ENCODE peak calls at places on chromosomes 4 and X, in ten cellular contexts. L is SK-MEL-5; K is NCI-H2029; U is NCI-H748 treated with DMSO at 0.1 percent for 48 hours; I is left lung; N is NCI-H446; H is activated T-helper 1 cell treated with anti-CD3 and anti-CD28 coated beads, Interleukin-12 subunit alpha, Interleukin-12 subunit beta, Interleukin-2, Interleukin-4 antibody, amounts not matched to agents 30 ng/mL and 10 ng/mL and 1 ng/mL, durations not matched to agents 14 hours and 24 hours and 36 hours; B is heart left ventricle; J is SW480; F is fibroblast of mammary gland. E is an unnamed sample.

GRCh38 chr4:77917075-77917474 is 54.4 kb downstream of the MRPL1 start:
- DNase-seq in L (no peak), K (peak; percentile 79), U (peak; percentile 85), I (no peak), N (no peak), H (no peak), B (no peak), J (no peak), F (no peak), E (no peak)

GRCh38 chrX:13215729-13216128 is 104.1 kb downstream of the ATXN3L start:
- DNase-seq in L (no peak), K (no peak), U (no peak), I (no peak), N (peak; percentile 59), H (no peak), B (no peak), J (no peak), F (peak; percentile 59), E (no peak)

GRCh38 chr4:22514001-22514400 is 1.9 kb downstream of the ADGRA3 start:
- DNase-seq in L (peak; percentile 23), K (no peak), U (no peak), I (no peak), N (no peak), H (no peak), B (no peak), J (peak; percentile 55), F (peak; percentile 83), E (no peak)

GRCh38 chr4:18166925-18167324 is 145.4 kb upstream of the LCORL start:
- DNase-seq in L (no peak), K (no peak), U (no peak), I (no peak), N (no peak), H (no peak), B (no peak), J (no peak), F (no peak), E (no peak)

GRCh38 chr4:76538296-76538695 is 103.3 kb downstream of the SHROOM3 start:
- DNase-seq in L (no peak), K (no peak), U (no peak), I (no peak), N (no peak), H (no peak), B (no peak), J (no peak), F (no peak), E (no peak)

GRCh38 chr4:101835121-101835904 is 44.8 kb downstream of the BANK1 start:
- DNase-seq in L (peak; percentile 59), K (peak; percentile 55), U (peak; percentile 44), I (no peak), N (peak; percentile 73), H (no peak), B (no peak), J (no peak), F (peak; percentile 75), E (no peak)

GRCh38 chrX:42176790-42177189 is 253.4 kb upstream of the CASK start:
- DNase-seq in L (peak; percentile 1), K (no peak), U (no peak), I (no peak), N (peak; percentile 2), H (no peak), B (no peak), J (no peak), F (no peak), E (no peak)

GRCh38 chrX:120560842-120561633 is at the start of gene CUL4B:
- DNase-seq in L (peak; percentile 94), K (peak; percentile 89), U (peak; percentile 99), I (peak; percentile 94), N (peak; percentile 91), H (peak; percentile 89), B (peak; percentile 93), J (peak; percentile 92), F (peak; percentile 93), E (peak; percentile 95)

GRCh38 chr4:148141536-148141935 is 300.7 kb downstream of the NR3C2 start:
- DNase-seq in L (no peak), K (no peak), U (no peak), I (no peak), N (no peak), H (no peak), B (no peak), J (no peak), F (no peak), E (no peak)

GRCh38 chrX:134717698-134718328 is 59.5 kb upstream of the PLAC1 start:
- DNase-seq in L (no peak), K (no peak), U (no peak), I (no peak), N (peak; percentile 14), H (no peak), B (no peak), J (no peak), F (peak; percentile 68), E (no peak)

GRCh38 chrX:132023896-132024386 is 839 bp downstream of the STK26 start:
- DNase-seq in L (peak; percentile 1), K (no peak), U (no peak), I (peak; percentile 36), N (no peak), H (peak; percentile 38), B (no peak), J (peak; percentile 59), F (peak; percentile 17), E (peak; percentile 69)

GRCh38 chr4:94525993-94526740 is 74.4 kb downstream of the PDLIM5 start:
- DNase-seq in L (no peak), K (no peak), U (no peak), I (no peak), N (no peak), H (no peak), B (no peak), J (no peak), F (peak; percentile 61), E (no peak)

GRCh38 chr4:86498560-86499166 is 95.5 kb upstream of the PTPN13 start:
- DNase-seq in L (peak; percentile 67), K (peak; percentile 34), U (peak; percentile 28), I (no peak), N (peak; percentile 33), H (no peak), B (no peak), J (peak; percentile 68), F (peak; percentile 67), E (no peak)

GRCh38 chr4:122229857-122230256 is 77.7 kb downstream of the BLTP1 start:
- DNase-seq in L (no peak), K (no peak), U (no peak), I (no peak), N (no peak), H (no peak), B (no peak), J (no peak), F (no peak), E (no peak)

GRCh38 chr4:173231916-173232315 is 63.3 kb downstream of the GALNT7 start:
- DNase-seq in L (peak; percentile 53), K (no peak), U (no peak), I (no peak), N (peak; percentile 48), H (no peak), B (no peak), J (no peak), F (peak; percentile 22), E (no peak)

GRCh38 chr4:108917255-108917654 is 154.4 kb upstream of the ETNPPL start:
- DNase-seq in L (no peak), K (no peak), U (no peak), I (no peak), N (no peak), H (no peak), B (no peak), J (no peak), F (no peak), E (no peak)

GRCh38 chrX:134669378-134670098 is 11.3 kb upstream of the PLAC1 start:
- DNase-seq in L (no peak), K (no peak), U (no peak), I (peak; percentile 36), N (no peak), H (no peak), B (peak; percentile 23), J (no peak), F (peak; percentile 92), E (peak; percentile 43)

GRCh38 chr4:86940920-86941460 is 6.2 kb downstream of the AFF1 start:
- DNase-seq in L (no peak), K (no peak), U (no peak), I (no peak), N (no peak), H (no peak), B (no peak), J (no peak), F (no peak), E (no peak)

GRCh38 chr4:41181037-41181436 is 33.3 kb downstream of the APBB2 start:
- DNase-seq in L (no peak), K (no peak), U (no peak), I (no peak), N (no peak), H (no peak), B (no peak), J (no peak), F (no peak), E (no peak)

GRCh38 chr4:157459789-157460188 is 239.3 kb downstream of the GRIA2 start:
- DNase-seq in L (peak; percentile 36), K (no peak), U (no peak), I (no peak), N (no peak), H (no peak), B (no peak), J (no peak), F (no peak), E (no peak)

GRCh38 chr4:127889903-127890302 is 9.2 kb downstream of the PLK4 start:
- DNase-seq in L (no peak), K (no peak), U (no peak), I (no peak), N (no peak), H (no peak), B (no peak), J (no peak), F (peak; percentile 45), E (no peak)

GRCh38 chr4:159410076-159410777 is 307.3 kb downstream of the RAPGEF2 start:
- DNase-seq in L (no peak), K (no peak), U (no peak), I (no peak), N (no peak), H (no peak), B (no peak), J (peak; percentile 5), F (peak; percentile 22), E (no peak)

GRCh38 chr4:177246636-177247584 is 62.8 kb upstream of the NEIL3 start:
- DNase-seq in L (no peak), K (no peak), U (no peak), I (no peak), N (peak; percentile 6), H (no peak), B (no peak), J (no peak), F (peak; percentile 45), E (no peak)

GRCh38 chr4:30879841-30880240 is 159.7 kb downstream of the PCDH7 start:
- DNase-seq in L (no peak), K (no peak), U (no peak), I (no peak), N (no peak), H (no peak), B (no peak), J (no peak), F (no peak), E (no peak)

GRCh38 chr4:150570862-150571261 is 11.1 kb upstream of the MAB21L2 start:
- DNase-seq in L (no peak), K (no peak), U (no peak), I (no peak), N (no peak), H (no peak), B (no peak), J (no peak), F (no peak), E (no peak)

GRCh38 chrX:48910926-48911406 is 480 bp downstream of the SLC35A2 start:
- DNase-seq in L (no peak), K (no peak), U (no peak), I (no peak), N (no peak), H (no peak), B (no peak), J (peak; percentile 17), F (peak; percentile 19), E (no peak)

GRCh38 chr4:121594796-121595526 is 101.8 kb downstream of the ANXA5 start:
- DNase-seq in L (no peak), K (no peak), U (no peak), I (no peak), N (no peak), H (no peak), B (peak; percentile 38), J (no peak), F (peak; percentile 81), E (no peak)

GRCh38 chr4:128068927-128069326 is 7.8 kb downstream of the LARP1B start:
- DNase-seq in L (peak; percentile 67), K (no peak), U (no peak), I (no peak), N (peak; percentile 30), H (no peak), B (no peak), J (no peak), F (peak; percentile 43), E (no peak)

E was measured in upper lobe of right lung.